ENCODE peak calls at places on chromosomes 13 and 19, in five cellular contexts. T is stimulated activated CD8-positive, alpha-beta memory T cell treated with anti-CD3 and anti-CD28 coated beads, Interleukin-4, amount 100 ng/mL, for 4 hours; I is amniotic epithelial cell; R is aorta; S is ovary. E is an unnamed sample.

GRCh38 chr19:44998025-44998424 is 3.2 kb upstream of the RELB start:
- DNase-seq in S (no peak), R (no peak), I (no peak), T (no peak), E (no peak)

GRCh38 chr19:4638828-4639530 is at the start of gene TNFAIP8L1:
- DNase-seq in S (peak), T (peak), I (peak), R (peak), E (peak)

GRCh38 chr19:43318796-43319314 is 34.6 kb upstream of the CD177 start:
- DNase-seq in I (no peak), S (no peak), T (no peak), R (no peak), E (no peak)

GRCh38 chr19:33811736-33812387 is 15.2 kb downstream of the KCTD15 start:
- DNase-seq in I (peak), S (no peak), T (no peak), R (peak), E (no peak)

GRCh38 chr19:16202320-16203255 is 4.9 kb downstream of the AP1M1 start:
- DNase-seq in I (no peak), T (no peak), S (no peak), R (peak), E (no peak)

GRCh38 chr13:50894504-50894903 is 15.1 kb upstream of the RNASEH2B start:
- DNase-seq in R (no peak), S (no peak), T (no peak), I (no peak), E (no peak)

GRCh38 chr13:75365724-75366173 is 116.2 kb downstream of the TBC1D4 start:
- DNase-seq in S (no peak), T (no peak), R (no peak), I (peak), E (no peak)

GRCh38 chr13:46039421-46040036 is 13.0 kb downstream of the ZC3H13 start:
- DNase-seq in T (no peak), I (no peak), S (no peak), R (no peak), E (no peak)

GRCh38 chr13:80361883-80362327 is 21.0 kb upstream of the SPRY2 start:
- DNase-seq in I (no peak), T (no peak), R (no peak), S (no peak), E (no peak)

GRCh38 chr13:40456979-40457553 is 209.4 kb downstream of the FOXO1 start:
- DNase-seq in R (no peak), S (no peak), T (no peak), I (no peak), E (no peak)

GRCh38 chr13:50198508-50198907 is 183.3 kb downstream of the KCNRG start:
- DNase-seq in I (peak), S (no peak), T (no peak), R (no peak), E (no peak)

GRCh38 chr19:50607874-50608785 is 31.6 kb downstream of the SYT3 start:
- DNase-seq in R (peak), I (peak), S (peak), T (peak), E (peak)

GRCh38 chr19:34254552-34255432 is at the start of gene GARRE1:
- DNase-seq in S (peak), I (peak), T (peak), R (peak), E (no peak)

GRCh38 chr13:110405597-110406450 is 98.7 kb downstream of the COL4A2 start:
- DNase-seq in T (no peak), I (peak), S (no peak), R (peak), E (no peak)

GRCh38 chr13:36673352-36673751 is 468 bp upstream of the SERTM1 start:
- DNase-seq in S (no peak), R (peak), I (no peak), T (no peak), E (no peak)

GRCh38 chr19:46218160-46218559 is 11.4 kb upstream of the IGFL1 start:
- DNase-seq in I (peak), S (peak), R (no peak), T (no peak), E (peak)

GRCh38 chr13:26957163-26957562 is 196.6 kb upstream of the GPR12 start:
- DNase-seq in I (no peak), R (no peak), T (no peak), S (no peak), E (no peak)

GRCh38 chr13:51525567-51526165 is 58.6 kb upstream of the WDFY2 start:
- DNase-seq in R (no peak), T (no peak), S (no peak), I (peak), E (no peak)

GRCh38 chr13:40342901-40343300 is 323.5 kb downstream of the FOXO1 start:
- DNase-seq in R (no peak), S (no peak), T (no peak), I (no peak), E (no peak)

GRCh38 chr13:44437356-44438233 is 64.0 kb downstream of the SERP2 start:
- DNase-seq in S (no peak), T (no peak), R (no peak), I (peak), E (no peak)

GRCh38 chr13:79528759-79529191 is 47.8 kb downstream of the NDFIP2 start:
- DNase-seq in S (no peak), I (peak), T (no peak), R (no peak), E (no peak)